ENCODE peak calls at places on chromosomes 5 and 9, in ten cellular contexts. L is HFF-Myc; E is lung; C is cardiac fibroblast; Y is CD8-positive, alpha-beta T cell; Q is progenitor cell of endocrine pancreas; B is neural crest cell; A is AG04450; H is transverse colon; W is D721Med. T is an unnamed sample.

GRCh38 chr9:114081441-114082016 is 3.4 kb upstream of the AMBP start:
- DNase-seq in L (no peak), E (no peak), C (no peak), Y (no peak), Q (no peak), B (no peak), A (no peak), H (no peak), W (no peak), T (no peak)

GRCh38 chr5:99025298-99026045 is 96.7 kb upstream of the CHD1 start:
- DNase-seq in L (no peak), E (no peak), C (no peak), Y (no peak), Q (no peak), B (no peak), A (no peak), H (peak; percentile 50), W (no peak), T (peak; percentile 56)

GRCh38 chr5:141618030-141618803 is 583 bp downstream of the DIAPH1 start:
- DNase-seq in L (no peak), E (peak; percentile 90), C (peak; percentile 42), Y (peak; percentile 70), Q (peak; percentile 39), B (no peak), A (no peak), H (peak; percentile 71), W (no peak), T (peak; percentile 89)

GRCh38 chr9:132260846-132261245 is 93.9 kb downstream of the SETX start:
- DNase-seq in L (no peak), E (no peak), C (no peak), Y (peak; percentile 29), Q (no peak), B (no peak), A (no peak), H (no peak), W (no peak), T (no peak)

GRCh38 chr5:137209232-137209810 is 289.8 kb downstream of the SPOCK1 start:
- DNase-seq in L (no peak), E (no peak), C (no peak), Y (no peak), Q (no peak), B (no peak), A (no peak), H (no peak), W (no peak), T (no peak)

GRCh38 chr9:137220317-137221094 is 1.5 kb downstream of the RNF208 start:
- DNase-seq in L (no peak), E (no peak), C (no peak), Y (no peak), Q (no peak), B (no peak), A (no peak), H (no peak), W (no peak), T (no peak)

GRCh38 chr5:95958308-95959014 is 3.2 kb downstream of the ELL2 start:
- DNase-seq in L (no peak), E (no peak), C (peak; percentile 33), Y (no peak), Q (no peak), B (no peak), A (no peak), H (peak; percentile 27), W (no peak), T (peak; percentile 36)

GRCh38 chr5:142748568-142749249 is 21.5 kb upstream of the ARHGAP26 start:
- DNase-seq in L (no peak), E (no peak), C (no peak), Y (peak; percentile 77), Q (no peak), B (no peak), A (no peak), H (peak; percentile 60), W (no peak), T (peak; percentile 71)

GRCh38 chr9:116421006-116421538 is 266.0 kb upstream of the TRIM32 start:
- DNase-seq in L (no peak), E (no peak), C (peak; percentile 23), Y (no peak), Q (no peak), B (no peak), A (no peak), H (no peak), W (no peak), T (no peak)

GRCh38 chr9:2127486-2127885 is 112.3 kb downstream of the SMARCA2 start:
- DNase-seq in L (peak; percentile 52), E (no peak), C (peak; percentile 39), Y (no peak), Q (no peak), B (no peak), A (peak; percentile 8), H (no peak), W (no peak), T (no peak)

GRCh38 chr5:150411245-150411979 is 1.3 kb downstream of the CD74 start:
- DNase-seq in L (no peak), E (peak; percentile 80), C (no peak), Y (peak; percentile 76), Q (no peak), B (no peak), A (no peak), H (peak; percentile 74), W (no peak), T (peak; percentile 61)

GRCh38 chr9:13378171-13378570 is 98.7 kb upstream of the MPDZ start:
- DNase-seq in L (no peak), E (no peak), C (peak; percentile 60), Y (no peak), Q (no peak), B (no peak), A (no peak), H (no peak), W (no peak), T (no peak)

DNA sequence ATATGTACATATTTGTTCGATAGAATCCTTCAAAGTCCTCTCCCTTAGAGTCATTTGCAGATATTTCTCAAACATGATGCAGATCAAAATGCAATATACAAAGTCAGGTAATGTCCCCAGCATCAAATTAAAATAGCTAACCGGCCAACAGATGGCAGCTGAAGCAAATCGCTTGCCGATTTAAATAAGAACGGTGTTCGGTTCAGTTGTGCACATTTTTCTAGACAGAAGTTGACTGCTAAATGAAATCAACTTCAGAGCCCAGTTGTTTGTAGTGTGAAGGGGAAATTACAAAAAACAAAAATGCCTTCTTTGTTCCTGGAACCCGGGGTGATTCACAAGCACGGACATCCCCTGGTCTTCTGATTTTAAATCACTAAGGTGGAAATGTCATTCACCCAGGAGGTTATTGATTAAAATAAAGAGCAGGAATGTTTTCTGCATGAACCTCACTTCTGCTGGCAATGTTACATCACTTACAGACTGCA is 219.2 kb downstream of the EBF1 start:
- DNase-seq in L (no peak), E (no peak), C (no peak), Y (no peak), Q (no peak), B (no peak), A (no peak), H (no peak), W (no peak), T (no peak)
- TF ChIP-seq CTCF in L (no peak), E (no peak), C (no peak), Y (no peak), Q (no peak), B (no peak), A (no peak), H (no peak), W (peak; percentile 18), T (no peak)

GRCh38 chr5:168047669-168048111 is 243.8 kb upstream of the WWC1 start:
- DNase-seq in L (no peak), E (no peak), C (peak; percentile 51), Y (no peak), Q (no peak), B (no peak), A (no peak), H (no peak), W (no peak), T (no peak)

GRCh38 chr5:168042284-168043080 is 249.0 kb upstream of the WWC1 start:
- DNase-seq in L (no peak), E (no peak), C (no peak), Y (no peak), Q (no peak), B (no peak), A (no peak), H (no peak), W (no peak), T (no peak)

GRCh38 chr5:168048486-168048885 is 243.0 kb upstream of the WWC1 start:
- DNase-seq in L (no peak), E (no peak), C (no peak), Y (no peak), Q (no peak), B (no peak), A (no peak), H (no peak), W (no peak), T (no peak)

GRCh38 chr5:168046163-168046562 is 245.3 kb upstream of the WWC1 start:
- DNase-seq in L (no peak), E (no peak), C (no peak), Y (no peak), Q (no peak), B (no peak), A (no peak), H (no peak), W (no peak), T (no peak)

GRCh38 chr5:168047043-168047668 is 244.3 kb upstream of the WWC1 start:
- DNase-seq in L (no peak), E (peak; percentile 38), C (peak; percentile 54), Y (no peak), Q (peak; percentile 24), B (peak; percentile 29), A (no peak), H (peak; percentile 63), W (peak; percentile 43), T (peak; percentile 71)
- TF ChIP-seq CTCF in L (peak; percentile 33), E (no peak), C (peak; percentile 29), Y (no peak), Q (peak; percentile 73), B (peak; percentile 65), A (no peak), H (peak; percentile 51), W (peak; percentile 55), T (peak; percentile 64)

GRCh38 chr9:79428422-79428821 is 143.3 kb upstream of the TLE4 start:
- DNase-seq in L (no peak), E (no peak), C (no peak), Y (no peak), Q (no peak), B (no peak), A (no peak), H (no peak), W (no peak), T (no peak)

GRCh38 chr9:79430599-79430998 is 141.2 kb upstream of the TLE4 start:
- DNase-seq in L (no peak), E (no peak), C (no peak), Y (no peak), Q (no peak), B (no peak), A (no peak), H (no peak), W (no peak), T (no peak)

GRCh38 chr9:79431019-79431679 is 140.6 kb upstream of the TLE4 start:
- DNase-seq in L (no peak), E (no peak), C (no peak), Y (no peak), Q (no peak), B (no peak), A (no peak), H (no peak), W (no peak), T (no peak)

GRCh38 chr9:79432485-79432884 is 139.3 kb upstream of the TLE4 start:
- DNase-seq in L (no peak), E (no peak), C (no peak), Y (no peak), Q (no peak), B (no peak), A (no peak), H (no peak), W (no peak), T (no peak)
- TF ChIP-seq CTCF in L (no peak), E (no peak), C (no peak), Y (no peak), Q (no peak), B (peak; percentile 37), A (no peak), H (no peak), W (no peak), T (no peak)

GRCh38 chr5:153640293-153640692 is 149.8 kb downstream of the GRIA1 start:
- DNase-seq in L (no peak), E (no peak), C (no peak), Y (no peak), Q (no peak), B (no peak), A (no peak), H (no peak), W (no peak), T (no peak)
- TF ChIP-seq CTCF in L (no peak), E (no peak), C (no peak), Y (no peak), Q (no peak), B (no peak), A (no peak), H (no peak), W (no peak), T (no peak)